ENCODE peak calls at places on chromosome 22, in five cellular contexts. N is OCI-LY7, K is IMR-90, L is fibroblast of pulmonary artery, Q is esophagus squamous epithelium. C is an unnamed sample.

GRCh38 chr22:44587911-44588310 is 89.9 kb upstream of the RTL6 start:
- DNase-seq in L (no peak), Q (no peak), N (no peak), K (no peak), C (no peak)

GRCh38 chr22:46626911-46627805 is 7.0 kb downstream of the GRAMD4 start:
- DNase-seq in L (no peak), K (no peak), Q (no peak), N (no peak), C (no peak)

GRCh38 chr22:38924197-38924952 is 33.0 kb upstream of the APOBEC3A start:
- DNase-seq in K (peak; percentile 90), Q (no peak), L (peak; percentile 90), N (no peak), C (peak; percentile 79)

GRCh38 chr22:49087163-49087562 is 740.5 kb downstream of the BRD1 start:
- DNase-seq in N (no peak), L (no peak), K (no peak), Q (no peak), C (no peak)

GRCh38 chr22:27213766-27214581 is 556.6 kb downstream of the MIAT start:
- DNase-seq in K (peak; percentile 55), N (no peak), L (peak; percentile 76), Q (no peak), C (peak; percentile 52)

GRCh38 chr22:28021998-28022660 is 103.1 kb upstream of the PITPNB start:
- DNase-seq in N (no peak), Q (no peak), L (no peak), K (no peak), C (no peak)

GRCh38 chr22:50445880-50446707 is 28.7 kb downstream of the SBF1 start:
- DNase-seq in K (no peak), L (no peak), N (no peak), Q (no peak), C (no peak)

GRCh38 chr22:23557036-23557435 is 23.1 kb downstream of the IGLL1 start:
- DNase-seq in Q (no peak), N (no peak), L (no peak), K (no peak), C (no peak)

GRCh38 chr22:39967103-39967829 is 7.1 kb downstream of the TMA7B start:
- DNase-seq in Q (no peak), L (peak; percentile 61), K (peak; percentile 45), N (no peak), C (peak; percentile 59)

GRCh38 chr22:27170491-27170890 is 513.1 kb downstream of the MIAT start:
- DNase-seq in K (peak; percentile 48), L (peak; percentile 64), Q (no peak), N (no peak), C (peak; percentile 94)

GRCh38 chr22:46542011-46542985 is 4.9 kb upstream of the CELSR1 start:
- DNase-seq in Q (no peak), L (peak; percentile 70), N (peak; percentile 71), K (peak; percentile 50), C (peak; percentile 52)

GRCh38 chr22:19942071-19942885 is 660 bp upstream of the TXNRD2 start:
- DNase-seq in L (peak; percentile 78), Q (no peak), K (peak; percentile 69), N (peak; percentile 72), C (peak; percentile 58)

GRCh38 chr22:34035209-34035608 is 114.9 kb upstream of the LARGE1 start:
- DNase-seq in Q (no peak), L (no peak), K (no peak), N (no peak), C (no peak)

GRCh38 chr22:50522806-50523438 is 2.5 kb downstream of the SCO2 start:
- DNase-seq in N (no peak), K (no peak), L (no peak), Q (no peak), C (no peak)

GRCh38 chr22:17847360-17848078 is 73.2 kb upstream of the BID start:
- DNase-seq in L (no peak), N (no peak), Q (no peak), K (no peak), C (no peak)

GRCh38 chr22:50473088-50473487 is 1.7 kb downstream of the SBF1 start:
- DNase-seq in N (peak; percentile 85), K (no peak), Q (no peak), L (no peak), C (no peak)

GRCh38 chr22:17120281-17120680 is 879 bp downstream of the TMEM121B start:
- DNase-seq in K (peak; percentile 30), Q (no peak), N (no peak), L (peak; percentile 53), C (peak; percentile 26)

GRCh38 chr22:50119169-50119767 is 29.5 kb downstream of the MOV10L1 start:
- DNase-seq in L (no peak), N (peak; percentile 29), K (no peak), Q (no peak), C (no peak)

GRCh38 chr22:37678372-37678771 is 2.9 kb downstream of the LGALS1 start:
- DNase-seq in L (no peak), K (no peak), N (no peak), Q (no peak), C (no peak)
- H3K4me3 ChIP-seq in L (peak overlapping the region; percentile 93), K (peak overlapping the region; percentile 14), N (no peak overlapping the region), Q (no peak overlapping the region), C (peak overlapping the region; percentile 99)

DNA sequence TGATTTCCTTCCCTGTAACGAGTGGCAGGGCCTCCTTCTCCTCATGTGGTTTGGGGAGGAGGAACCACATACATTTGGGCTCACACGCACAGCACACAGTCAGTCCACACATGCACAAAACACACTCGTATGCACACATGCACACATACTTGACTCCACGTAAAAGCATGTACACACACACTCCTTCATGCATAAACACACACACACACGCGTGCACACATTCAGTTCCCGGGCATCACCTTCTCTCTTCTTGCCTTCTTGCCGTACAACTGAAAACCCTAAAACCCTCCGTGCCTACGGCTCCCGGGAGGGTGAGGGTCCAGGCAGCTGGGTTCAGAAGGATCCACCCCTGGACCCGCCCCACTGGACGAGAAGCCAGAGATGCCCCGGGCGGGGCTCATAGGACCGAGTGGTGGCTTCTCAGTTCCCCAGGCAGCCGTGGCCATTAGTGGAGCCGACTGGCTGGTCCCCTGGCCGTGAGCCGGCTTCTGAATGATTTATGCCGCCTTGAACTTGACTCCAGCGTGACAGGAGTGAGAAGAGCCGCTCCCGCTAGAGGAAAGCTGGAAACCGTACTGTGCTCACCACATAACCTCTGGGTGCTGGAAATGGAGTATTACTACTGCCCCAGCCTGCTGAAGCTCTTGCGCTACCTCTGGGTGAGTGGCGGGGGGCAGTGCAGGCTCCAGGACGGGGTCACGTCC is 117.4 kb downstream of the KIAA1671 start:
- DNase-seq in Q (no peak), K (no peak), N (no peak), L (no peak), C (no peak)
- H3K4me3 ChIP-seq in Q (peak overlapping the region; percentile 22), K (no peak overlapping the region), N (no peak overlapping the region), L (no peak overlapping the region), C (no peak overlapping the region)

GRCh38 chr22:37697540-37697835 is 640 bp downstream of the TRIOBP start:
- DNase-seq in K (no peak), N (no peak), L (no peak), Q (no peak), C (no peak)
- H3K4me3 ChIP-seq in K (no peak overlapping the region), N (no peak overlapping the region), L (no peak overlapping the region), Q (no peak overlapping the region), C (no peak overlapping the region)

GRCh38 chr22:24964441-24964840 is 11.9 kb downstream of the KIAA1671 start:
- DNase-seq in K (no peak), L (no peak), N (no peak), Q (no peak), C (no peak)

GRCh38 chr22:24968066-24968561 is 15.6 kb downstream of the KIAA1671 start:
- DNase-seq in L (no peak), N (no peak), K (no peak), Q (no peak), C (no peak)

GRCh38 chr22:24969588-24970301 is 17.2 kb downstream of the KIAA1671 start:
- DNase-seq in L (peak; percentile 41), Q (no peak), K (no peak), N (no peak), C (no peak)

GRCh38 chr22:24962835-24963234 is 10.3 kb downstream of the KIAA1671 start:
- DNase-seq in K (no peak), L (no peak), Q (no peak), N (no peak), C (no peak)

DNA sequence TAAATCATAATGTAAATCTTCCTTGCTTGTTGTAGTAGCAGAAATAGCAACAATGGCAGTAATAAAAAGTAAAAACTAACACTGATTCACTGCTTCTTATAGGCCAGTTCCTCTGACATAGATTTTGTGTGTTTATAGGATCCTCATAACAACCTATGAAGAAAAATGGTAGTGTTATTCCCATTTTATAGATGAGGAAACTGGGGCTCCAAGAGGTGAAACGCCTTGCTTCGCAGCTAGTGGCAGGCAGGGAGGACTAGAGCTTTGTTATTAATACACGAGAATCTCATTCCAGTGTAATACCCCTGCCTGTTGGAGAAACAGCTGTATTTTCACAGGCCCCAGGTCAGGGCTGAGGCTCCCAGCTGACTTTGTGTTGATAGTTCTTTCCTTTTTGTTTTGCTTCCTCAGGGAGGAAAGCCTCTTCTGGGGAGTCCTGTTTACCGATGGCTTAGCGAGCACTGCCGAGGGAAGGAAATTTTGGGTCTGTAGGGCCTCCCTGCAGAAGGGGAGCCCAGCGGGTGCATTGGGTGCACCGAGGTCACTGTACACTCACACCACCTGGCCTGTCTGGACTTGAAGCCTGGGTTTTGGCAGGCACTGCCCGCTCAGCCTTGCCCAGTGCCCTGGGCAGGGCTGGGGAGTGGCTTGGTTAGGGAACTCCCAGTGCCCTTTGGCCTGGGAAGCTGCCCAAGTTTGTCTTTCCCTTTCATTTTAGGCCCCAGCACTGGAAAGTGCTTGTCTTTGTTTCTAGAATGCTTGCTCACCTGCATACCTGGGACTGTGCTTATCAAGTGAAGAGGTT is 13.5 kb downstream of the KIAA1671 start:
- DNase-seq in L (no peak), N (no peak), Q (no peak), K (no peak), C (no peak)
- H3K4me3 ChIP-seq in L (no peak overlapping the region), N (no peak overlapping the region), Q (no peak overlapping the region), K (no peak overlapping the region), C (no peak overlapping the region)

DNA sequence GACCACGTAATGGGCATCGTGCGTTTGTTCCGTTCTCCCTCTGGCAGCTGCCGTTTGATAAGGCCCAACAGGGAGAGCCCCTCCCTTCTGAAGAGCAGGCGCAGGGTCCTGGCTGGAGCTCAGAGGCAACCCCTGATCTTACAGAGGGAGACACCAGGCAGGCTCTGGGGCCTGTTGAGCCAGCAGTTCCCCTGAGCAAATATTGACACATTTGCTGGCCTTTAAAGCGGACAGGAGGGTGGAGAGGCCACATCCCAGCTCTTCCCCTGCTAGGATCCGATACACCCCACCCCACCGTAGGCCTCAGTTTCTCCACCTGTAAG is 11.8 kb upstream of the C1QTNF6 start:
- DNase-seq in K (no peak), L (no peak), Q (no peak), N (no peak), C (no peak)
- H3K4me3 ChIP-seq in K (no peak overlapping the region), L (peak overlapping the region; percentile 14), Q (peak overlapping the region; percentile 78), N (peak overlapping the region; percentile 36), C (peak overlapping the region; percentile 31)

GRCh38 chr22:36333632-36334031 is 54.1 kb downstream of the MYH9 start:
- DNase-seq in N (no peak), L (no peak), K (no peak), Q (no peak), C (no peak)
- H3K4me3 ChIP-seq in N (no peak overlapping the region), L (no peak overlapping the region), K (no peak overlapping the region), Q (no peak overlapping the region), C (no peak overlapping the region)

GRCh38 chr22:29798801-29799200 is 31.6 kb downstream of the UQCR10 start:
- DNase-seq in K (no peak), L (no peak), Q (no peak), N (no peak), C (no peak)
- H3K4me3 ChIP-seq in K (no peak overlapping the region), L (no peak overlapping the region), Q (no peak overlapping the region), N (peak overlapping the region; percentile 2), C (no peak overlapping the region)